ENCODE peak calls at places on chromosomes 1 and 21, in five cellular contexts. Y is AG09309, I is GM13977, C is tibial nerve, L is SW480. V is an unnamed sample.

GRCh38 chr21:15121655-15122120 is 56.9 kb upstream of the NRIP1 start:
- DNase-seq in C (no peak), I (no peak), L (no peak), Y (no peak), V (no peak)

GRCh38 chr1:24725209-24725651 is 20.0 kb upstream of the CLIC4 start:
- DNase-seq in I (no peak), Y (no peak), C (no peak), L (no peak), V (no peak)

GRCh38 chr1:23393706-23394105 is 24.1 kb upstream of the ZNF436 start:
- DNase-seq in Y (no peak), L (no peak), C (peak; percentile 54), I (no peak), V (no peak)

GRCh38 chr1:173554089-173554488 is 48.8 kb downstream of the SLC9C2 start:
- DNase-seq in C (no peak), L (no peak), Y (no peak), I (no peak), V (no peak)

GRCh38 chr1:175976865-175977642 is 230.0 kb downstream of the COP1 start:
- DNase-seq in Y (no peak), L (no peak), I (no peak), C (no peak), V (no peak)

GRCh38 chr1:22333516-22334121 is 118.0 kb upstream of the ZBTB40 start:
- DNase-seq in C (no peak), Y (no peak), I (no peak), L (no peak), V (no peak)

GRCh38 chr1:11707621-11708276 is 16.2 kb downstream of the DRAXIN start:
- DNase-seq in C (no peak), L (peak; percentile 34), I (no peak), Y (no peak), V (no peak)

GRCh38 chr21:15895142-15896106 is 165.6 kb downstream of the USP25 start:
- DNase-seq in L (no peak), C (no peak), Y (no peak), I (no peak), V (no peak)

GRCh38 chr1:98035587-98035986 is 114.8 kb upstream of the DPYD start:
- DNase-seq in Y (no peak), L (no peak), C (no peak), I (no peak), V (no peak)

GRCh38 chr1:35932941-35933340 is 2.0 kb downstream of the AGO3 start:
- DNase-seq in C (no peak), L (no peak), Y (no peak), I (no peak), V (no peak)

GRCh38 chr1:111199329-111199728 is 1.1 kb downstream of the DENND2D start:
- DNase-seq in L (no peak), C (no peak), Y (no peak), I (no peak), V (no peak)

GRCh38 chr1:247833601-247834000 is 8.1 kb downstream of the OR11L1 start:
- DNase-seq in Y (no peak), C (no peak), I (no peak), L (no peak), V (no peak)

GRCh38 chr1:162224267-162224666 is 152.4 kb downstream of the SPATA46 start:
- DNase-seq in C (no peak), I (no peak), Y (no peak), L (no peak), V (no peak)

GRCh38 chr1:2632051-2632430 is 775 bp downstream of the MMEL1 start:
- DNase-seq in I (no peak), L (no peak), C (no peak), Y (no peak), V (no peak)

GRCh38 chr1:153661111-153661708 is 2.7 kb downstream of the SNAPIN start:
- DNase-seq in C (no peak), Y (no peak), I (no peak), L (no peak), V (no peak)

V was measured in amniotic stem cell.